ENCODE peak calls at places on chromosomes 12 and 14, in seven cellular contexts. S is brain microvascular endothelial cell; C is CD8-positive, alpha-beta T cell; L is choroid plexus epithelial cell; P is bronchial epithelial cell; I is uterus; Q is GM12865. H is an unnamed sample.

GRCh38 chr14:95527392-95528002 is 7.4 kb upstream of the GLRX5 start:
- DNase-seq in S (peak), C (peak), L (peak), P (peak), I (peak), Q (peak), H (peak)

GRCh38 chr14:51398898-51399297 is 158.9 kb downstream of the TMX1 start:
- DNase-seq in S (peak), C (no peak), L (peak), P (peak), I (no peak), Q (no peak), H (peak)

GRCh38 chr12:49019435-49020317 is 1.1 kb upstream of the PRKAG1 start:
- DNase-seq in S (peak), C (peak), L (peak), P (peak), I (peak), Q (peak), H (peak)

GRCh38 chr12:128603573-128604120 is 220.1 kb downstream of the SLC15A4 start:
- DNase-seq in S (no peak), C (no peak), L (no peak), P (no peak), I (no peak), Q (no peak), H (no peak)

GRCh38 chr12:28750946-28751714 is 397.9 kb upstream of the FAR2 start:
- DNase-seq in S (no peak), C (no peak), L (peak), P (no peak), I (no peak), Q (no peak), H (no peak)

GRCh38 chr12:114451657-114452056 is 45.7 kb upstream of the TBX5 start:
- DNase-seq in S (no peak), C (no peak), L (no peak), P (no peak), I (no peak), Q (no peak), H (no peak)

GRCh38 chr14:89600950-89601826 is 184.2 kb upstream of the FOXN3 start:
- DNase-seq in S (no peak), C (no peak), L (no peak), P (no peak), I (no peak), Q (no peak), H (peak)

GRCh38 chr14:95233702-95234241 is 76.4 kb upstream of the DICER1 start:
- DNase-seq in S (no peak), C (no peak), L (no peak), P (no peak), I (peak), Q (peak), H (no peak)

GRCh38 chr14:31047503-31047902 is 21.3 kb upstream of the STRN3 start:
- DNase-seq in S (no peak), C (no peak), L (no peak), P (no peak), I (no peak), Q (no peak), H (no peak)

GRCh38 chr12:121467638-121468403 is 67.9 kb downstream of the RNF34 start:
- DNase-seq in S (peak), C (no peak), L (peak), P (no peak), I (peak), Q (no peak), H (peak)

GRCh38 chr14:24394275-24394674 is 4.5 kb upstream of the NYNRIN start:
- DNase-seq in S (no peak), C (no peak), L (no peak), P (no peak), I (no peak), Q (no peak), H (no peak)

GRCh38 chr14:35333797-35334743 is 41.9 kb downstream of the PSMA6 start:
- DNase-seq in S (no peak), C (no peak), L (no peak), P (no peak), I (no peak), Q (no peak), H (no peak)

GRCh38 chr14:35335388-35336092 is 43.4 kb downstream of the PSMA6 start:
- DNase-seq in S (no peak), C (no peak), L (no peak), P (no peak), I (peak), Q (no peak), H (peak)

GRCh38 chr14:35337074-35337556 is 44.9 kb downstream of the PSMA6 start:
- DNase-seq in S (no peak), C (no peak), L (no peak), P (no peak), I (no peak), Q (no peak), H (no peak)

GRCh38 chr14:35337557-35338255 is 45.5 kb downstream of the PSMA6 start:
- DNase-seq in S (no peak), C (no peak), L (no peak), P (peak), I (no peak), Q (no peak), H (no peak)

DNA sequence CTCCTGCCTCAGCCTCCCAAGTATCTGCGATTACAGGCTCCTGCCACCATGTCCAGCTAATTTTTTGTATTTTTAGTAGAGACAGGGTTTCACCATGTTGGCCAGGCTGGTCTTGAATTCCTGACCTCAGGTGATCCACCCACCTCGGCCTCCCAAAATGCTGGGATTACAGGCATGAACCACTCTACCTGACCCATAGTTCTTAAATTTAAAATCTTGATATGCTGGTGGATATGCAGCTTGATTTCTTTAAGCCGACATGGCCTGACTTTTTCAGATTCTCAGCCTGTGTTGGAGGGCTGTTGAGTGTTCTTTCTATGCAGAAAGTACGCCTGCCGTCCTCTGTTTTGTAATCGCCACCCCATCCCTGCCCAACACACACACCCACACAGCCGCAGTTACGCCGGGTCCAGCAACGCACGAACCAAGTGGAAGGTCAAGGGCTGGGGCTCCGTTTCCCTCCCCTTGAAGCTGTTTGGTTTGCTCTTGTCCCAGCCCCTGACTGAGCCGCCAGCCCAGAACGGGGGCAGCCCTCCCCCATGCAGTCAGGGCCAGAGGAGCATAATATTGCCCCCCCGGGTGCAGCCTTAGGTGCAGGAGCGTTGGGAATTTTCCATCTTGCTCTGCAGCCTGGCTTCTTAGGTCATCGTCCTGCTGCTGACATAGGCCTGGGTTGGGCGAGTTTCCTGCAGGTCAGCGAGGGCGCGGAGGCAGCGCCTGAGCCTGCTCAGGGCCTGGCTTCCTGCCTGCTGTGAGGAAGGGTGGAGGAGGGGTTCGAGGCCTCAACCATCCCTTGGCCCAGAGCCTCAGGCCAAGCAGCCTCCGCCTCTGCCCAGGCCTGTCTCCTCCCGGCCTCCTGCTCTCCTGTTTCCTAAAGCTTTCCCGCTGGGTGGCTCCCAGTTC is 44.2 kb downstream of the PSMA6 start:
- DNase-seq in S (peak), C (no peak), L (peak), P (peak), I (peak), Q (no peak), H (peak)
- H3K4me3 ChIP-seq in S (no peak), C (no peak), L (no peak), P (no peak), I (no peak), Q (no peak), H (no peak)

GRCh38 chr12:116691636-116692035 is 46.2 kb downstream of the SPRING1 start:
- DNase-seq in S (no peak), C (no peak), L (no peak), P (no peak), I (no peak), Q (no peak), H (no peak)

GRCh38 chr12:116694653-116695463 is 43.0 kb downstream of the SPRING1 start:
- DNase-seq in S (no peak), C (no peak), L (no peak), P (no peak), I (no peak), Q (no peak), H (no peak)

GRCh38 chr12:116693259-116694227 is 44.3 kb downstream of the SPRING1 start:
- DNase-seq in S (no peak), C (no peak), L (no peak), P (peak), I (no peak), Q (no peak), H (no peak)

GRCh38 chr12:116691205-116691604 is 46.7 kb downstream of the SPRING1 start:
- DNase-seq in S (no peak), C (no peak), L (no peak), P (no peak), I (no peak), Q (no peak), H (no peak)

GRCh38 chr12:116692605-116693004 is 45.3 kb downstream of the SPRING1 start:
- DNase-seq in S (no peak), C (no peak), L (no peak), P (no peak), I (no peak), Q (no peak), H (no peak)
- H3K4me3 ChIP-seq in S (no peak), C (no peak), L (no peak), P (no peak), I (no peak), Q (no peak), H (no peak)

DNA sequence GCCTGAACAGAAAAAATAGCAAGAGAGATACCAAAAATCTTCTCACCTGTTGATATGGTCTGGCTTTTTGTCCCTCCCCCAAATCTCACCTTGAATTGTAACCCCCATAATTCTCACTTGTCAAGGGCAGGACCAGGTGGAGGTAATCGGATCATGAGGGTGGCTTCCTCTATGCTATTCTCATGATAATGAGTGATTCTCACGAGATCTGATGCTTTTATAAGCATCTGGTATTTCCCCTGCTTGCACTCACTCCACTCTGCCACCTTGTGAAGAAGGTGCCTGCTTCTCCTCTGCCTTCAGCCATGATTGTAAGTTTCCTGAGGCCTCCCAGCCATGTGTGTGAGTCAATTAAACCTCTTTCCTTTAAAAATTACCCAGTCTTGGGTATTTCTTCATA is 291.2 kb downstream of the CPNE8 start:
- DNase-seq in S (no peak), C (no peak), L (no peak), P (no peak), I (no peak), Q (no peak), H (no peak)
- H3K4me3 ChIP-seq in S (no peak), C (no peak), L (no peak), P (no peak), I (no peak), Q (no peak), H (no peak)

DNA sequence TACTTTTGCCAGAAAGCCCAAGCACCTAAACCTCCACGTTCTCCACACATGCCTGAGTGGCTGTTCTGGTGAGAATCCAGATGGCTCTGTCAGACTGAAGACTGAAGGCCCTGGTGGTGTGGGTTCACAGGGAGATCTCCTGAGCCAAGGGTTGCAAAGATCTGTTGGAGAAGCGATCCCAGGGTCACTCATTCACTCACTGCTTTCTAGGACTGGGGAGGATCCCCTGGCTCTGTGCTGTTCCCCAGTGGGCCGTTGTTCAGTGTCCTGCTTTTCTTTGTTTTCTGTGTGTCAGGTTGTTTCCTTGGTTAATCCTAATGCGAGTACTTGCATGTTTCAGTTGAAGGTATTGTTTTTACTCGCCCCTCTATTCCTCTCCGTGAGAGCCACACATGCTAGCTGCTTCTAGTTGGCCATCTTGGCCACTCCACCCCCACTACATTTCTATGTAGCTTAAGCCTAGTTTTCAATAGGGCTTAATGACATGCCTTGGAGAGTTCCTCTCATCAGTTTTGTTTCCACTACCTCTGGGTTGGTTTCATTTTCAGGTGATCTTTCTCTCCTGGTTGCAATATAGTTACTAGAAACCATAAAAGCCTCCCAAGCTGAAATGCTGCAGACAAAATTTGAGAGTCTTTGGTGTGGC is 144.5 kb upstream of the SLC38A2 start:
- DNase-seq in S (no peak), C (no peak), L (no peak), P (peak), I (no peak), Q (peak), H (no peak)
- H3K4me3 ChIP-seq in S (no peak), C (no peak), L (no peak), P (no peak), I (no peak), Q (peak), H (no peak)

DNA sequence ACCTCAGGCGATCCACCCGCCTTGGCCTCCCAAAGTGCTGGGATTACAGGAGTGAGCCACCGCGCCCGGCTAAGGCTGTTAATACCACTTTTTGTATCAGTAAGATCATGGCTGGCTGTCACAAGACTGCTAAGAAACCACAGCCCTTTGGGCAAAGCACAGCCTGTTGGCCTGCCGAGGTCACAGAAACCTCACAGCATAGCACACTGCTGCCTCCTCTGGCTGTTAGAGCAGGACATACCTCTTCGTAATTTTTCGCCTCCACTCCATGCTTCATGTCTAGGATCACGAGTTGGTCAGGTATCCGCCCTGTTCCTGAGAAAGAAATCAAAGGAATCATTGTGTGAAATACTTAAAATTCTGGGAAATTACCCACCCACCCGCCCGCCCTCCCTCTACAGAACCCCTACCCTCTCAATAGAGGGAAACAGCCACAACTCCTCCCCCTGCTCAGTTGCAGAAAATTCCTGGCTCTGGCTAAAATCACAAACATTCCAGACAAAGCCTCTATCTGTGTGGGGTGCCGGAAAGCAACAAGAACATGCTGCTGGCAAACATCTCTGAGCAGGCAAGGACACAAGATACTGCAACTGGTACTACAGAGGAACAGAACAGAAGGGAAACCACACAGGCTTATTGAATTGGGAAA is 20.7 kb upstream of the NEK9 start:
- DNase-seq in S (peak), C (no peak), L (peak), P (peak), I (peak), Q (no peak), H (peak)
- H3K4me3 ChIP-seq in S (no peak), C (no peak), L (peak), P (no peak), I (no peak), Q (no peak), H (no peak)

DNA sequence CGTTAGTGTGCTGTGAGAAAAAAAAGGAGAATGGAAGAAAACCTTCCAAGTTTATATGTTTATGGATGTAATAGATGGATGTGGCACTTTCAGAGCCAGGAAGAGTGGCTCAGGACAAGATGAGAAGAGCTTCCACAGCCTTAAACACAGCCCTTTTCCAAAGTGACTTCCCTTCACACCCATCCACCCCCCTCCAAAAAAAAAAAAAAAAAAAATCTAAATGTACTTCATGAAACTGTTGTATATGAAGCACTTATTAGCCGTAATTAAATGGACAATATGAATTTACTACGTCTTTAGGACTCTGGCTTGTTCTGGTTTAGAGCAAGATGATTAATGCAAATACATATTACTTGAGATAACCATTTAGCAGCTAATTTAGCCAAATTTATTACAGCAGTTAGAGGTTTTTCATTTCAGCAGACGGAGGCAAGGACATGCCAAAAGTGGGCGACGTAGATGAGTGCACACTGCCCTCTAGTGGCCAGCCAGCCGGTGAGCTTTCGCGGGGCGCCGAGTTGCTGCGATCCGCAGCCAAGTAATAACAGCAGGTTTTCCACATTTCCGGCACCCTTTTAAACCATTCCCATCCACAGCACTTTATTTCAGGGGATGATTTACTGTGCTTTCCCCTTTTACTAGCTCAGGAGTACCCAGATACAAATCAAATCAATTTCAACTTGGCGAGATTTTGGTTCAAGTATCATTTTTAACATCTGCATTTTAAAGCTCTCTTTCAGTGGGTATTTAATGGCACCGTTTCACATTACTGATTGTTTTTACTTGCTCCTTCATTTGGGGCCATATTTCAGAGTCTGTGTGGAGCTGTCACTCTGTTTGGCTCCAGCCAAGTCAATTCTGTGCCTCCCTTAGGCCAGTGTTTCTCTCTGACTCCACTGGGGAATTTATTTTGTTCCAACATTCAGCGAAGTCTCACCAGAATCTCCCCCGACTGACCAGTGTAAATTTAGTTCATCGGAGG is 158.2 kb downstream of the EGLN3 start:
- DNase-seq in S (peak), C (peak), L (peak), P (peak), I (peak), Q (peak), H (peak)
- H3K4me3 ChIP-seq in S (no peak), C (no peak), L (no peak), P (no peak), I (no peak), Q (no peak), H (no peak)

GRCh38 chr12:58925733-58926113 is 5.4 kb upstream of the LRIG3 start:
- DNase-seq in S (no peak), C (no peak), L (no peak), P (no peak), I (no peak), Q (no peak), H (no peak)

GRCh38 chr12:58924652-58925051 is 4.3 kb upstream of the LRIG3 start:
- DNase-seq in S (no peak), C (no peak), L (no peak), P (no peak), I (no peak), Q (no peak), H (no peak)

GRCh38 chr12:58925111-58925732 is 4.9 kb upstream of the LRIG3 start:
- DNase-seq in S (peak), C (no peak), L (no peak), P (peak), I (no peak), Q (no peak), H (peak)

GRCh38 chr12:58923781-58924180 is 3.5 kb upstream of the LRIG3 start:
- DNase-seq in S (no peak), C (no peak), L (no peak), P (peak), I (no peak), Q (no peak), H (no peak)

DNA sequence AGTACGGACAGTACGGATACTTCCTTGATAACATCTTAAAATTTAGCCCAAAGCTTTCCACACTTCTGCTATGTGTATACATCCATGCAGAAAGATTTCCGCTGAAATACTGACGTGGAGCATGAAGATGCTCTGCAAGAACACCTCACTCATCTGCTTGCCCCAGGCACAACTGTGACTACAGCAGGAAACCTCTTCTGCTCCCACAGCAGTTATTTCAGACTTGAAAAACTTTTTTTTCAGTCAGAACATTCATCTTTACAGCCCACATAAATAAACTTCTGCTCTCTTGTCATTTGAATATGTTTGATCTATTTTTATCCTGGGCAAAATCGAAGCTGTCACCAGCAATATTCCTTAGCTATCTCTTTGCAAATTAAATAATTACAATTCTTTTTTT is 6.8 kb upstream of the LRIG3 start:
- DNase-seq in S (no peak), C (no peak), L (no peak), P (no peak), I (no peak), Q (no peak), H (no peak)
- H3K4me3 ChIP-seq in S (no peak), C (no peak), L (no peak), P (no peak), I (no peak), Q (no peak), H (no peak)